ENCODE peak calls at places on chromosomes 4 and X, in five cellular contexts. One of them, this sample, is unnamed.

GRCh38 chr4:139042981-139043460 is 27.4 kb downstream of the NOCT start:
- DNase-seq in astrocyte of the spinal cord: no peak
- DNase-seq in GM12865: no peak
- DNase-seq in SK-N-SH: no peak
- DNase-seq in BE2C: no peak
- DNase-seq in this sample: no peak

GRCh38 chr4:149884529-149885206 is 69.0 kb upstream of the IQCM start:
- DNase-seq in astrocyte of the spinal cord: no peak
- DNase-seq in GM12865: no peak
- DNase-seq in SK-N-SH: no peak
- DNase-seq in BE2C: no peak
- DNase-seq in this sample: no peak

GRCh38 chrX:332916-333610 is 14.5 kb upstream of the GTPBP6 start:
- DNase-seq in astrocyte of the spinal cord: no peak
- DNase-seq in GM12865: no peak
- DNase-seq in SK-N-SH: no peak
- DNase-seq in BE2C: no peak
- DNase-seq in this sample: no peak

GRCh38 chr4:526971-527460 is 28.0 kb downstream of the PIGG start:
- DNase-seq in astrocyte of the spinal cord: no peak
- DNase-seq in GM12865: no peak
- DNase-seq in SK-N-SH: no peak
- DNase-seq in BE2C: no peak
- DNase-seq in this sample: no peak

GRCh38 chr4:151541438-151542071 is 132.6 kb downstream of the FHIP1A start:
- DNase-seq in astrocyte of the spinal cord: peak
- DNase-seq in GM12865: no peak
- DNase-seq in SK-N-SH: peak
- DNase-seq in BE2C: peak
- DNase-seq in this sample: no peak

GRCh38 chrX:41858161-41858775 is 65.1 kb downstream of the CASK start:
- DNase-seq in astrocyte of the spinal cord: no peak
- DNase-seq in GM12865: no peak
- DNase-seq in SK-N-SH: no peak
- DNase-seq in BE2C: no peak
- DNase-seq in this sample: no peak

GRCh38 chr4:95362906-95363578 is 185.7 kb downstream of the UNC5C start:
- DNase-seq in astrocyte of the spinal cord: peak
- DNase-seq in GM12865: peak
- DNase-seq in SK-N-SH: peak
- DNase-seq in BE2C: peak
- DNase-seq in this sample: peak

GRCh38 chrX:94455782-94456181 is 781.8 kb downstream of the FAM133A start:
- DNase-seq in astrocyte of the spinal cord: no peak
- DNase-seq in GM12865: no peak
- DNase-seq in SK-N-SH: no peak
- DNase-seq in BE2C: no peak
- DNase-seq in this sample: no peak

GRCh38 chrX:131778269-131779218 is 234.7 kb downstream of the OR13H1 start:
- DNase-seq in astrocyte of the spinal cord: peak
- DNase-seq in GM12865: peak
- DNase-seq in SK-N-SH: peak
- DNase-seq in BE2C: no peak
- DNase-seq in this sample: no peak
- TF ChIP-seq CTCF in astrocyte of the spinal cord: peak
- TF ChIP-seq CTCF in GM12865: no peak
- TF ChIP-seq CTCF in SK-N-SH: peak
- TF ChIP-seq CTCF in BE2C: no peak
- TF ChIP-seq CTCF in this sample: no peak

DNA sequence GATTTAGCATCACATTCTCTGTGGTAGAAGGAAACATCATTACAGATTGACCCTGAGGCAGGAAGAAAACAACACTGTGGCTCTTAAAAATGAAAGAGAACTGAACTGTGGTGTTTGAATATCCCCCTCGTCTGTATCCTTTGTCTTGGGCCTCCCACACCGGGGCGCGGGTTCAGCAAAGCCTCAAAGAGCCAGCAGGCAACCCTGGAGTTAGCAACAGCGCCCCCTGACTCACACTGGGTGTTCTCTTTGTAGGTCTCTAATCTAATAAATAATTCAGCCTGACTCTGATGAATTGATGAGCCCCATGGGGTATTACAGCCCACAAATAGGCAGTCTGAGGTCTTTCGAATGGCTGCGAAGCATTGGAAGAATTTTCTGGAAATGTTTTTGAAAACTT is 46.1 kb upstream of the CTSO start:
- DNase-seq in astrocyte of the spinal cord: peak
- DNase-seq in GM12865: peak
- DNase-seq in SK-N-SH: no peak
- DNase-seq in BE2C: peak
- DNase-seq in this sample: peak
- TF ChIP-seq CTCF in astrocyte of the spinal cord: peak
- TF ChIP-seq CTCF in GM12865: no peak
- TF ChIP-seq CTCF in SK-N-SH: peak
- TF ChIP-seq CTCF in BE2C: peak
- TF ChIP-seq CTCF in this sample: no peak

DNA sequence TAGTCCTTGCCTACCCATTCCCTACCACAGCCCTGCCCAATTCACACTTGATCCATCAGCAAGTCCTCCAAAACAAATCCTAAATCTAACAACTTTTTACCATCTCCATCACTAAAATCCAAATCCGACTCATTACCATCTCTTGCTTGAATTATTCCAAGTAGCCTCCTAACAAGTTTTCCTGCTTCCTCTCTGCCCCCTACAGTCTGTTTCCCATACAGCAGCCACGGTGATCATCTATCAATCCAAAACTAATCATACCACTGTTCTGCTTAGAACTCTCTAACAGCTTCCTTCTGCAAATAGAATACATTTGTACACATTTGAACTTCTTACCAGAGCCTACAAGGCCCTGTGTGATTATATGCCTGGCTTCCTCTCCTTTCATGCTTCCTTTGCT is 133.0 kb downstream of the SHROOM4 start:
- DNase-seq in astrocyte of the spinal cord: no peak
- DNase-seq in GM12865: peak
- DNase-seq in SK-N-SH: peak
- DNase-seq in BE2C: peak
- DNase-seq in this sample: no peak
- TF ChIP-seq CTCF in astrocyte of the spinal cord: peak
- TF ChIP-seq CTCF in GM12865: no peak
- TF ChIP-seq CTCF in SK-N-SH: peak
- TF ChIP-seq CTCF in BE2C: peak
- TF ChIP-seq CTCF in this sample: no peak

GRCh38 chr4:48939785-48940184 is 33.2 kb upstream of the OCIAD2 start:
- DNase-seq in astrocyte of the spinal cord: peak
- DNase-seq in GM12865: no peak
- DNase-seq in SK-N-SH: no peak
- DNase-seq in BE2C: no peak
- DNase-seq in this sample: no peak

GRCh38 chr4:48945981-48946380 is 39.4 kb upstream of the OCIAD2 start:
- DNase-seq in astrocyte of the spinal cord: no peak
- DNase-seq in GM12865: no peak
- DNase-seq in SK-N-SH: no peak
- DNase-seq in BE2C: no peak
- DNase-seq in this sample: no peak

GRCh38 chr4:48944252-48944651 is 37.7 kb upstream of the OCIAD2 start:
- DNase-seq in astrocyte of the spinal cord: peak
- DNase-seq in GM12865: no peak
- DNase-seq in SK-N-SH: no peak
- DNase-seq in BE2C: no peak
- DNase-seq in this sample: no peak

GRCh38 chr4:48944659-48945290 is 38.2 kb upstream of the OCIAD2 start:
- DNase-seq in astrocyte of the spinal cord: no peak
- DNase-seq in GM12865: peak
- DNase-seq in SK-N-SH: peak
- DNase-seq in BE2C: peak
- DNase-seq in this sample: peak

DNA sequence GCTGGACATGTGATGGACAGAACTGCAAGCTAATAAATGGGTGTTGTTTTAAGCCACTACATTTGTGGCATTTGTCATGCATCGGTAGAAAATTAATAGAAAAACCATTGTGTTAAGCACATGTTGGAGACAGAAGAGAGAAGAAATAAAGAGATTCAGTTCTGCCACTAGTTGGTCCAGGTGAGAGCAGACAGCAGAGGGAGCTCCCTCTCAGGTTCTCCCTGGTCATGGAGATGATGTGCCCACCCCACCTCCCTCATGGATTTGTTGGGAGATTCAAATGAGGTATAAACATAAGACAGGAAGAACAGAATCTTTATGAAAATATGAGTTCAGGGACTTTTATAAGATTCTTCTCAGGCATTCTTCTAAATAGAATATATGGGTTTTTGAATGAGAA is 36.8 kb upstream of the OCIAD2 start:
- DNase-seq in astrocyte of the spinal cord: no peak
- DNase-seq in GM12865: no peak
- DNase-seq in SK-N-SH: no peak
- DNase-seq in BE2C: peak
- DNase-seq in this sample: peak
- TF ChIP-seq CTCF in astrocyte of the spinal cord: peak
- TF ChIP-seq CTCF in GM12865: peak
- TF ChIP-seq CTCF in SK-N-SH: peak
- TF ChIP-seq CTCF in BE2C: peak
- TF ChIP-seq CTCF in this sample: no peak